ENCODE peak calls at places on chromosomes 2 and 18, in four cellular contexts. K, P, D and F are unnamed samples.

GRCh38 chr2:47221956-47222355 is 66.8 kb upstream of the STPG4 start:
- DNase-seq in P (no peak), K (no peak), D (no peak), F (peak)

GRCh38 chr2:15926252-15926651 is 14.1 kb upstream of the MYCN start:
- DNase-seq in P (no peak), D (no peak), K (no peak), F (no peak)

GRCh38 chr18:3529597-3529996 is 79.6 kb downstream of the TGIF1 start:
- DNase-seq in K (no peak), P (no peak), D (no peak), F (no peak)

GRCh38 chr18:68714356-68714706 is 577 bp downstream of the TMX3 start:
- DNase-seq in P (no peak), K (peak), D (no peak), F (no peak)

GRCh38 chr2:112920923-112921532 is 10.1 kb downstream of the IL37 start:
- DNase-seq in D (no peak), P (no peak), K (no peak), F (peak)

GRCh38 chr2:37877457-37878315 is 47.4 kb upstream of the RMDN2 start:
- DNase-seq in P (peak), D (no peak), K (peak), F (peak)

GRCh38 chr2:225998653-225999052 is 599.1 kb downstream of the NYAP2 start:
- DNase-seq in D (no peak), K (no peak), P (no peak), F (peak)

GRCh38 chr18:79776674-79777073 is 21.1 kb upstream of the KCNG2 start:
- DNase-seq in P (no peak), D (no peak), K (no peak), F (no peak)

GRCh38 chr2:219499058-219499307 is 292 bp downstream of the GMPPA start:
- DNase-seq in K (no peak), P (no peak), D (no peak), F (no peak)

GRCh38 chr2:675051-675450 is 2.2 kb downstream of the TMEM18 start:
- DNase-seq in K (no peak), D (no peak), P (no peak), F (no peak)

GRCh38 chr2:60641866-60642788 is 88.7 kb upstream of the BCL11A start:
- DNase-seq in K (peak), P (peak), D (peak), F (peak)

GRCh38 chr2:110770696-110771425 is 38.5 kb downstream of the ACOXL start:
- DNase-seq in D (no peak), P (no peak), K (peak), F (peak)

GRCh38 chr2:121519732-121520640 is 10.7 kb upstream of the RNU4ATAC start:
- DNase-seq in D (no peak), P (no peak), K (no peak), F (no peak)

GRCh38 chr18:45896991-45897390 is 70.1 kb downstream of the EPG5 start:
- DNase-seq in D (no peak), P (no peak), K (no peak), F (no peak)

GRCh38 chr18:46917808-46918600 is 602 bp downstream of the KATNAL2 start:
- DNase-seq in D (no peak), K (peak), P (peak), F (peak)

GRCh38 chr2:98833172-98833916 is 102.4 kb upstream of the MGAT4A start:
- DNase-seq in K (no peak), P (no peak), D (no peak), F (no peak)

GRCh38 chr2:109487237-109487869 is 126.4 kb downstream of the SEPTIN10 start:
- DNase-seq in P (no peak), K (no peak), D (no peak), F (peak)

GRCh38 chr2:213150315-213150951 is 979 bp downstream of the IKZF2 start:
- DNase-seq in P (no peak), D (no peak), K (peak), F (peak)

GRCh38 chr2:8719528-8719927 is 37.7 kb downstream of the ID2 start:
- DNase-seq in K (peak), P (no peak), D (no peak), F (no peak)

GRCh38 chr18:11654736-11655604 is 34.1 kb upstream of the GNAL start:
- DNase-seq in D (peak), K (peak), P (peak), F (no peak)

GRCh38 chr2:121287146-121287798 is 2.3 kb upstream of the TFCP2L1 start:
- DNase-seq in D (no peak), K (no peak), P (no peak), F (no peak)

GRCh38 chr18:26002375-26002774 is 88.0 kb downstream of the SS18 start:
- DNase-seq in D (no peak), K (no peak), P (no peak), F (no peak)

GRCh38 chr2:158730621-158730905 is 64.6 kb upstream of the DAPL1 start:
- DNase-seq in K (no peak), D (no peak), P (no peak), F (no peak)

GRCh38 chr2:55986001-55986400 is 62.4 kb upstream of the EFEMP1 start:
- DNase-seq in K (no peak), D (no peak), P (no peak), F (no peak)

GRCh38 chr2:36352024-36352398 is 3.6 kb upstream of the CRIM1 start:
- DNase-seq in D (no peak), P (peak), K (peak), F (no peak)

GRCh38 chr2:126890962-126891450 is 7.7 kb upstream of the TEX51 start:
- DNase-seq in P (no peak), D (no peak), K (no peak), F (no peak)